ENCODE peak calls at places on chromosome 9, in eight cellular contexts. One of them, this sample, is unnamed.

GRCh38 chr9:137454145-137454505 is 5.0 kb downstream of the NSMF start:
- DNase-seq in A549: no peak
- DNase-seq in ovary: peak
- DNase-seq in IMR-90: no peak
- DNase-seq in esophagus squamous epithelium: no peak
- DNase-seq in heart left ventricle: peak
- DNase-seq in sigmoid colon: peak
- DNase-seq in spleen: peak
- DNase-seq in this sample: peak

GRCh38 chr9:132144708-132145365 is 17.0 kb upstream of the NTNG2 start:
- DNase-seq in A549: peak
- DNase-seq in ovary: no peak
- DNase-seq in IMR-90: peak
- DNase-seq in esophagus squamous epithelium: no peak
- DNase-seq in heart left ventricle: no peak
- DNase-seq in sigmoid colon: no peak
- DNase-seq in spleen: no peak
- DNase-seq in this sample: no peak

GRCh38 chr9:79577969-79578723 is 6.4 kb downstream of the TLE4 start:
- DNase-seq in A549: no peak
- DNase-seq in ovary: no peak
- DNase-seq in IMR-90: peak
- DNase-seq in esophagus squamous epithelium: no peak
- DNase-seq in heart left ventricle: no peak
- DNase-seq in sigmoid colon: no peak
- DNase-seq in spleen: no peak
- DNase-seq in this sample: no peak

GRCh38 chr9:116157436-116158138 is 4.0 kb downstream of the PAPPA start:
- DNase-seq in A549: peak
- DNase-seq in ovary: peak
- DNase-seq in IMR-90: peak
- DNase-seq in esophagus squamous epithelium: no peak
- DNase-seq in heart left ventricle: peak
- DNase-seq in sigmoid colon: peak
- DNase-seq in spleen: no peak
- DNase-seq in this sample: no peak

GRCh38 chr9:87579761-87580626 is 82.3 kb downstream of the DAPK1 start:
- DNase-seq in A549: no peak
- DNase-seq in ovary: no peak
- DNase-seq in IMR-90: no peak
- DNase-seq in esophagus squamous epithelium: no peak
- DNase-seq in heart left ventricle: no peak
- DNase-seq in sigmoid colon: no peak
- DNase-seq in spleen: no peak
- DNase-seq in this sample: no peak

GRCh38 chr9:123368481-123369153 is 12.6 kb downstream of the CRB2 start:
- DNase-seq in A549: no peak
- DNase-seq in ovary: no peak
- DNase-seq in IMR-90: no peak
- DNase-seq in esophagus squamous epithelium: no peak
- DNase-seq in heart left ventricle: no peak
- DNase-seq in sigmoid colon: no peak
- DNase-seq in spleen: no peak
- DNase-seq in this sample: no peak

GRCh38 chr9:4558599-4558998 is 68.3 kb downstream of the SLC1A1 start:
- DNase-seq in A549: no peak
- DNase-seq in ovary: no peak
- DNase-seq in IMR-90: no peak
- DNase-seq in esophagus squamous epithelium: no peak
- DNase-seq in heart left ventricle: no peak
- DNase-seq in sigmoid colon: no peak
- DNase-seq in spleen: no peak
- DNase-seq in this sample: no peak

GRCh38 chr9:18861599-18862546 is 171.1 kb downstream of the SAXO1 start:
- DNase-seq in A549: no peak
- DNase-seq in ovary: peak
- DNase-seq in IMR-90: peak
- DNase-seq in esophagus squamous epithelium: no peak
- DNase-seq in heart left ventricle: peak
- DNase-seq in sigmoid colon: peak
- DNase-seq in spleen: no peak
- DNase-seq in this sample: no peak

DNA sequence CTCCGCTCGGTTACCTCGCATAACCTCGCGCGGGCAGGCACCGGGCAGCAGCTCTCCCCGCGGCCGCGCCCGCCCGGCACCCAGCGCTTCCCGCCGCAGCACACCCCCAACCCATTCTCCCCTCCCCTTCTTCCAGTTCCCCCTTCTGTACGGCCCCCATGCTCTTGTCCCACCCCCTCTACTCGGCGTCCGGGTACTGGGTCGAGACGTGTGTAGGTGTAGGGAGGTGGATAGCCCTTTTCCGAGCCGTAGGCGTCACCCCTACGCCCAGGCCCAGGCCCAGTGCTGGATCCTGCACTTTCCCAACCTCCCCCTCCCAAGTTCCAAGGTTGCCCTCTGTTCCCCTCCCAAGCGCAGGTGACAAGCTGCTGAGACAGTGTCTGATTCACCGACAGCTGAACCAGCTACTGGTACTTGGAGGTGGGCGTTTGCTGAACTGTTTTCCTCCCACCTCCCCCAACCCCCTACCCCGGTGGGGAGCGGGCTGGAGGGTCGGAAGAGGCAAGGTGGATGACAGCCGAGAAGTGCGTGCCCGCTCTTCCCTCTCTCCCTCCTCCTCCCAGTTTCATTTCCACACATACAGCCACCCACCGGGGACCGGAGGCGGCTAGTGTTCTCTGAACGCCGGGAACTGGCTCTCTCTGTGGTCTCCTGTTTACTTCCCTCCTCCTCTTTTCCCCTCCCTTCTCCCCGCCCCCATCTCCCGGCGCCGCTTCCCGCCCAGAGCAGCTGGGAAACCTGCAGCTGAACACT is 6.0 kb upstream of the KLF9 start:
- DNase-seq in A549: peak
- DNase-seq in ovary: peak
- DNase-seq in IMR-90: peak
- DNase-seq in esophagus squamous epithelium: peak
- DNase-seq in heart left ventricle: peak
- DNase-seq in sigmoid colon: peak
- DNase-seq in spleen: peak
- DNase-seq in this sample: peak
- TF ChIP-seq POLR2A in A549: no peak
- TF ChIP-seq POLR2A in ovary: peak
- TF ChIP-seq POLR2A in IMR-90: peak
- TF ChIP-seq POLR2A in esophagus squamous epithelium: no peak
- TF ChIP-seq POLR2A in heart left ventricle: peak
- TF ChIP-seq POLR2A in sigmoid colon: peak
- TF ChIP-seq POLR2A in spleen: peak
- TF ChIP-seq POLR2A in this sample: peak

GRCh38 chr9:136098210-136098609 is 3.1 kb upstream of the NACC2 start:
- DNase-seq in A549: no peak
- DNase-seq in ovary: no peak
- DNase-seq in IMR-90: no peak
- DNase-seq in esophagus squamous epithelium: no peak
- DNase-seq in heart left ventricle: no peak
- DNase-seq in sigmoid colon: no peak
- DNase-seq in spleen: no peak
- DNase-seq in this sample: no peak

GRCh38 chr9:136095495-136096058 is 488 bp upstream of the NACC2 start:
- DNase-seq in A549: peak
- DNase-seq in ovary: no peak
- DNase-seq in IMR-90: peak
- DNase-seq in esophagus squamous epithelium: no peak
- DNase-seq in heart left ventricle: no peak
- DNase-seq in sigmoid colon: no peak
- DNase-seq in spleen: peak
- DNase-seq in this sample: no peak

GRCh38 chr9:136098844-136099243 is 3.8 kb upstream of the NACC2 start:
- DNase-seq in A549: no peak
- DNase-seq in ovary: no peak
- DNase-seq in IMR-90: no peak
- DNase-seq in esophagus squamous epithelium: no peak
- DNase-seq in heart left ventricle: peak
- DNase-seq in sigmoid colon: no peak
- DNase-seq in spleen: no peak
- DNase-seq in this sample: no peak

GRCh38 chr9:136095028-136095494 is at the start of gene NACC2:
- DNase-seq in A549: peak
- DNase-seq in ovary: peak
- DNase-seq in IMR-90: peak
- DNase-seq in esophagus squamous epithelium: no peak
- DNase-seq in heart left ventricle: peak
- DNase-seq in sigmoid colon: no peak
- DNase-seq in spleen: peak
- DNase-seq in this sample: peak

GRCh38 chr9:136096505-136097001 is 1.5 kb upstream of the NACC2 start:
- DNase-seq in A549: no peak
- DNase-seq in ovary: no peak
- DNase-seq in IMR-90: no peak
- DNase-seq in esophagus squamous epithelium: no peak
- DNase-seq in heart left ventricle: no peak
- DNase-seq in sigmoid colon: no peak
- DNase-seq in spleen: no peak
- DNase-seq in this sample: no peak
- H3K4me3 ChIP-seq in A549: peak
- H3K4me3 ChIP-seq in ovary: no peak
- H3K4me3 ChIP-seq in IMR-90: no peak
- H3K4me3 ChIP-seq in esophagus squamous epithelium: no peak
- H3K4me3 ChIP-seq in heart left ventricle: no peak
- H3K4me3 ChIP-seq in sigmoid colon: peak
- H3K4me3 ChIP-seq in spleen: no peak
- H3K4me3 ChIP-seq in this sample: no peak

GRCh38 chr9:109198736-109199384 is 31.8 kb upstream of the FRRS1L start:
- DNase-seq in A549: peak
- DNase-seq in ovary: no peak
- DNase-seq in IMR-90: no peak
- DNase-seq in esophagus squamous epithelium: no peak
- DNase-seq in heart left ventricle: no peak
- DNase-seq in sigmoid colon: no peak
- DNase-seq in spleen: no peak
- DNase-seq in this sample: no peak
- TF ChIP-seq CTCF in A549: peak
- TF ChIP-seq CTCF in ovary: no peak
- TF ChIP-seq CTCF in IMR-90: no peak
- TF ChIP-seq CTCF in esophagus squamous epithelium: no peak
- TF ChIP-seq CTCF in heart left ventricle: no peak
- TF ChIP-seq CTCF in sigmoid colon: no peak
- TF ChIP-seq CTCF in spleen: no peak
- TF ChIP-seq CTCF in this sample: no peak

GRCh38 chr9:14139287-14139686 is 174.7 kb downstream of the NFIB start:
- DNase-seq in A549: no peak
- DNase-seq in ovary: no peak
- DNase-seq in IMR-90: no peak
- DNase-seq in esophagus squamous epithelium: no peak
- DNase-seq in heart left ventricle: no peak
- DNase-seq in sigmoid colon: no peak
- DNase-seq in spleen: no peak
- DNase-seq in this sample: no peak
- TF ChIP-seq POLR2A in A549: no peak
- TF ChIP-seq POLR2A in ovary: no peak
- TF ChIP-seq POLR2A in IMR-90: no peak
- TF ChIP-seq POLR2A in esophagus squamous epithelium: no peak
- TF ChIP-seq POLR2A in heart left ventricle: no peak
- TF ChIP-seq POLR2A in sigmoid colon: no peak
- TF ChIP-seq POLR2A in spleen: no peak
- TF ChIP-seq POLR2A in this sample: no peak

DNA sequence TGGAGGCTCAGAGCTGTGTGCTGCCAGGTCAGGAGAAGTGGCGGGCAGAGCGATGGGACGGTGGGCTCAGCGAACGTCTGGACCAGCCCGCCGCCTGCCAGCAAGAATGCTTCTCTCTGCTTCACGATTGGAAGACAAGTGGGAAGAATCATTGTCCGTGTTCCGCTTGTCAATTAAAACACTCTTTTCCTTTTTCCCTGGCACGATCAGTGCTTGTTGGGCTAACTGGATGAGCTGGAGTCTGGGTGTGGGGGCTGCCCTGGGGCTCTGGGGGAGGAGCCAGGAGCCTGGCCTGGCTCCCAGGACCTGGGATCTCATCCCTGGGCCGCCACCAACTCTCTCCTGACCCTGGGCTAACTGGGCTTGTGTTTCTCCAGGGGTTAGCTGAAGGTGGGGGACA is 1.7 kb downstream of the COL5A1 start:
- DNase-seq in A549: no peak
- DNase-seq in ovary: peak
- DNase-seq in IMR-90: peak
- DNase-seq in esophagus squamous epithelium: no peak
- DNase-seq in heart left ventricle: no peak
- DNase-seq in sigmoid colon: no peak
- DNase-seq in spleen: no peak
- DNase-seq in this sample: no peak
- H3K4me3 ChIP-seq in A549: peak
- H3K4me3 ChIP-seq in ovary: peak
- H3K4me3 ChIP-seq in IMR-90: peak
- H3K4me3 ChIP-seq in esophagus squamous epithelium: peak
- H3K4me3 ChIP-seq in heart left ventricle: peak
- H3K4me3 ChIP-seq in sigmoid colon: peak
- H3K4me3 ChIP-seq in spleen: no peak
- H3K4me3 ChIP-seq in this sample: no peak

DNA sequence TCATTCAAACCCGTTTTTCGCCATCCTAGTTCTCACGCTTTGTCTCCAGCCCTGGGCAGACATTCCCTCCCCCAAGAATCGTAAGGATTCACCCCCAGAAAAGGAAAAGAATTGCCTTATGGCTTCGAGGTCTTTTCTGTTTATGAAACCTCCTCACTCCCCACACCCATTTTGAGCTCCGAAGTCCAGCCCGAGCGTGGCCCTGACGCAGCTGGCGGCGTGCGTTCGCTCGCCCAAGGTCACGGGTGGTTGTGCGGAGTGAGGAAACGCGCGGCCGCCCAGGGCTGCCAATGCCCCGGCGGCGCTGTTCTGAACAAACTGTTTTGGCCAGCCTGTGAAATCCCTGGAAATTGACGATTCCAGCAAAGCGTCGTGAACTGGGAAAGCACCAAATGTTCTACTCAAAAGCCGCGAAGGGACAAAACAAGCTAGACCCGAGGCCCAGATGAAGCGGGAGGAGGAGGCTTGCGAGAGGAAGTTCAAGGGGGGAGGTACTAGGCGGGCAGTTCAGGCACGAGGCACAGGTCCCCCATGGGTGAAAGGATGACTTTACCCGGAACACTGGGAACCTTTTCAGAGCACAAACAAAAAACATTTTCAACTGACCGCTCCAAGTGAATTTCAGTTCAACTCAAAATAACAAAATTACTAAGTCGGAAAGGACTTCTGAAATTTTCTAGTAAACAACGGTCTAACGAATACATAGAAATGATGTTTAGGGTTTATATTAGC is 683 bp upstream of the ZFAND5 start:
- DNase-seq in A549: peak
- DNase-seq in ovary: peak
- DNase-seq in IMR-90: peak
- DNase-seq in esophagus squamous epithelium: peak
- DNase-seq in heart left ventricle: peak
- DNase-seq in sigmoid colon: peak
- DNase-seq in spleen: peak
- DNase-seq in this sample: peak
- TF ChIP-seq CTCF in A549: no peak
- TF ChIP-seq CTCF in ovary: peak
- TF ChIP-seq CTCF in IMR-90: peak
- TF ChIP-seq CTCF in esophagus squamous epithelium: no peak
- TF ChIP-seq CTCF in heart left ventricle: no peak
- TF ChIP-seq CTCF in sigmoid colon: no peak
- TF ChIP-seq CTCF in spleen: no peak
- TF ChIP-seq CTCF in this sample: no peak